ENCODE peak calls at places on chromosomes 7 and 10, in nine cellular contexts. R is GM04503; O is neuronal stem cell; T is activated T-cell treated with anti-CD3 and anti-CD28 coated beads, Interleukin-2, amount 50 U/mL, for 48 hours; E is NCI-H1930; Y is AG08395; L is AG04449; H is activated naive CD8-positive, alpha-beta T cell treated with anti-CD3 and anti-CD28 coated beads for 36 hours; F is CD4-positive, alpha-beta T cell. I is an unnamed sample.

GRCh38 chr10:98482096-98482495 is 35.4 kb upstream of the HPS1 start:
- DNase-seq in H (no peak), L (no peak), E (no peak), F (no peak), Y (no peak), O (no peak), R (no peak), T (no peak), I (no peak)

GRCh38 chr7:92835851-92836488 is 403 bp downstream of the CDK6 start:
- DNase-seq in Y (peak), R (no peak), O (no peak), F (peak), H (peak), L (no peak), T (peak), E (no peak), I (peak)

GRCh38 chr7:106736508-106737201 is 75.7 kb upstream of the CCDC71L start:
- DNase-seq in R (peak), O (no peak), T (no peak), Y (peak), E (peak), H (peak), L (peak), F (peak), I (peak)

GRCh38 chr10:47247190-47248059 is 52.6 kb upstream of the GDF10 start:
- DNase-seq in O (no peak), F (no peak), E (no peak), R (no peak), Y (no peak), T (no peak), L (no peak), H (no peak), I (no peak)

GRCh38 chr10:44510716-44511115 is 125.8 kb upstream of the CXCL12 start:
- DNase-seq in H (no peak), O (no peak), T (no peak), Y (peak), L (peak), E (no peak), F (no peak), R (peak), I (peak)

GRCh38 chr7:33459340-33459751 is 330.0 kb downstream of the BBS9 start:
- DNase-seq in R (no peak), F (no peak), E (no peak), L (peak), Y (peak), O (peak), T (no peak), H (no peak), I (peak)

GRCh38 chr10:61682323-61682722 is 19.6 kb downstream of the CABCOCO1 start:
- DNase-seq in O (no peak), H (no peak), T (no peak), Y (no peak), R (no peak), L (no peak), F (no peak), E (no peak), I (no peak)

GRCh38 chr7:132142006-132142405 is 434.3 kb downstream of the PLXNA4 start:
- DNase-seq in T (no peak), E (no peak), H (no peak), L (no peak), F (no peak), Y (no peak), R (no peak), O (no peak), I (no peak)

GRCh38 chr10:125742465-125742864 is 23.0 kb downstream of the EDRF1 start:
- DNase-seq in L (no peak), E (no peak), R (no peak), Y (no peak), O (no peak), F (no peak), T (no peak), H (no peak), I (peak)

GRCh38 chr7:97009753-97010732 is 4.7 kb downstream of the DLX6 start:
- DNase-seq in F (no peak), Y (no peak), T (no peak), O (peak), L (no peak), H (no peak), E (peak), R (no peak), I (no peak)

GRCh38 chr10:42640610-42641229 is 2.4 kb upstream of the ZNF33B start:
- DNase-seq in H (no peak), T (no peak), Y (no peak), E (no peak), R (no peak), L (no peak), O (no peak), F (no peak), I (no peak)

GRCh38 chr10:86820509-86820908 is 64.1 kb downstream of the BMPR1A start:
- DNase-seq in Y (no peak), O (no peak), F (no peak), L (no peak), E (no peak), H (no peak), T (no peak), R (no peak), I (no peak)

GRCh38 chr7:41188163-41189130 is 514.4 kb downstream of the INHBA start:
- DNase-seq in Y (peak), E (no peak), R (peak), L (peak), O (no peak), T (no peak), H (no peak), F (no peak), I (peak)

GRCh38 chr7:49324707-49325106 is 400.4 kb downstream of the CDC14C start:
- DNase-seq in O (no peak), Y (no peak), F (no peak), E (no peak), R (no peak), T (no peak), H (no peak), L (no peak), I (no peak)

GRCh38 chr10:11615396-11615795 is 3.9 kb upstream of the USP6NL start:
- DNase-seq in H (no peak), O (no peak), Y (no peak), E (no peak), F (no peak), T (no peak), R (no peak), L (no peak), I (no peak)

I was measured in cardiac fibroblast.